ENCODE peak calls at places on chromosomes 4 and X, in seven cellular contexts. U, K, I, S, M, V and Y are unnamed samples.

GRCh38 chrX:146863566-146863965 is 49.0 kb upstream of the CXorf51A start:
- DNase-seq in U (no peak), K (no peak), I (no peak), S (no peak), M (no peak), V (no peak), Y (no peak)

GRCh38 chr4:41364871-41365270 is 108.1 kb downstream of the UCHL1 start:
- DNase-seq in U (no peak), K (no peak), I (no peak), S (no peak), M (no peak), V (no peak), Y (no peak)

GRCh38 chr4:172654482-172654881 is 514.1 kb upstream of the GALNT7 start:
- DNase-seq in U (no peak), K (no peak), I (no peak), S (no peak), M (no peak), V (no peak), Y (no peak)

GRCh38 chr4:168501407-168501806 is 4.6 kb downstream of the PALLD start:
- DNase-seq in U (no peak), K (no peak), I (no peak), S (no peak), M (no peak), V (no peak), Y (no peak)

GRCh38 chr4:122602277-122603142 is 18.4 kb downstream of the IL21 start:
- DNase-seq in U (no peak), K (no peak), I (no peak), S (peak; percentile 29), M (no peak), V (peak; percentile 24), Y (no peak)

GRCh38 chr4:100017627-100018310 is 67.7 kb upstream of the H2AZ1 start:
- DNase-seq in U (no peak), K (no peak), I (no peak), S (no peak), M (no peak), V (no peak), Y (no peak)

GRCh38 chrX:78133561-78133960 is 5.9 kb downstream of the TAF9B start:
- DNase-seq in U (no peak), K (no peak), I (no peak), S (no peak), M (no peak), V (no peak), Y (no peak)

GRCh38 chrX:1727531-1728027 is 112.7 kb downstream of the ASMT start:
- DNase-seq in U (no peak), K (no peak), I (peak; percentile 47), S (no peak), M (no peak), V (peak; percentile 94), Y (peak; percentile 98)

GRCh38 chrX:39726810-39727209 is 370.9 kb downstream of the BCOR start:
- DNase-seq in U (no peak), K (no peak), I (no peak), S (no peak), M (no peak), V (peak; percentile 42), Y (peak; percentile 88)

GRCh38 chr4:157806176-157806575 is 366.6 kb downstream of the GASK1B start:
- DNase-seq in U (no peak), K (no peak), I (no peak), S (no peak), M (no peak), V (no peak), Y (no peak)

GRCh38 chr4:95219109-95219508 is 329.7 kb downstream of the UNC5C start:
- DNase-seq in U (no peak), K (no peak), I (no peak), S (peak; percentile 81), M (no peak), V (no peak), Y (no peak)

GRCh38 chr4:3410401-3411135 is 31.2 kb upstream of the HGFAC start:
- DNase-seq in U (no peak), K (no peak), I (no peak), S (no peak), M (no peak), V (no peak), Y (no peak)

GRCh38 chrX:15579778-15580747 is 20.7 kb downstream of the ACE2 start:
- DNase-seq in U (no peak), K (no peak), I (no peak), S (no peak), M (no peak), V (peak; percentile 20), Y (no peak)

GRCh38 chr4:132642196-132642817 is 506.8 kb upstream of the PCDH10 start:
- DNase-seq in U (no peak), K (no peak), I (peak; percentile 41), S (peak; percentile 32), M (no peak), V (peak; percentile 65), Y (peak; percentile 64)

GRCh38 chrX:148268646-148269045 is 231.8 kb upstream of the AFF2 start:
- DNase-seq in U (no peak), K (no peak), I (no peak), S (no peak), M (no peak), V (no peak), Y (no peak)

GRCh38 chr4:78552398-78553396 is 1.1 kb downstream of the ANXA3 start:
- DNase-seq in U (no peak), K (no peak), I (no peak), S (no peak), M (no peak), V (peak; percentile 95), Y (peak; percentile 95)

GRCh38 chrX:1393871-1394615 is 2.1 kb upstream of the SLC25A6 start:
- DNase-seq in U (no peak), K (no peak), I (no peak), S (no peak), M (no peak), V (peak; percentile 6), Y (no peak)

GRCh38 chr4:185384877-185385465 is 10.8 kb downstream of the LRP2BP start:
- DNase-seq in U (no peak), K (no peak), I (no peak), S (no peak), M (no peak), V (peak; percentile 8), Y (no peak)

GRCh38 chr4:86909945-86910344 is 17.7 kb upstream of the C4orf36 start:
- DNase-seq in U (no peak), K (no peak), I (no peak), S (no peak), M (no peak), V (no peak), Y (no peak)

GRCh38 chrX:50606300-50606950 is 135.8 kb upstream of the DGKK start:
- DNase-seq in U (no peak), K (no peak), I (no peak), S (no peak), M (no peak), V (peak; percentile 36), Y (no peak)

GRCh38 chr4:138595731-138596465 is 353.7 kb upstream of the SLC7A11 start:
- DNase-seq in U (no peak), K (no peak), I (no peak), S (peak; percentile 66), M (no peak), V (no peak), Y (no peak)

GRCh38 chr4:55866290-55866907 is 13.0 kb downstream of the EXOC1 start:
- DNase-seq in U (no peak), K (no peak), I (no peak), S (peak; percentile 89), M (no peak), V (no peak), Y (no peak)

GRCh38 chr4:123709336-123709735 is 312.7 kb downstream of the SPRY1 start:
- DNase-seq in U (no peak), K (no peak), I (no peak), S (no peak), M (no peak), V (peak; percentile 10), Y (peak; percentile 80)

GRCh38 chrX:109974906-109975655 is 27.8 kb upstream of the TMEM164 start:
- DNase-seq in U (no peak), K (no peak), I (no peak), S (no peak), M (no peak), V (no peak), Y (no peak)

GRCh38 chr4:87430038-87430437 is 7.7 kb downstream of the NUDT9 start:
- DNase-seq in U (no peak), K (no peak), I (no peak), S (no peak), M (no peak), V (no peak), Y (no peak)

GRCh38 chr4:173666-174314 is 49.5 kb downstream of the ZNF718 start:
- DNase-seq in U (no peak), K (no peak), I (no peak), S (no peak), M (no peak), V (peak; percentile 25), Y (no peak)

GRCh38 chr4:81256059-81256635 is 41.1 kb upstream of the PRKG2 start:
- DNase-seq in U (no peak), K (no peak), I (no peak), S (no peak), M (no peak), V (no peak), Y (no peak)

GRCh38 chr4:173527103-173527876 is 2.7 kb downstream of the HAND2 start:
- DNase-seq in U (no peak), K (no peak), I (peak; percentile 46), S (no peak), M (no peak), V (peak; percentile 79), Y (peak; percentile 74)

GRCh38 chrX:154809939-154810665 is 4.8 kb upstream of the MPP1 start:
- DNase-seq in U (no peak), K (no peak), I (no peak), S (no peak), M (no peak), V (no peak), Y (no peak)

GRCh38 chr4:46676364-46676763 is 232.7 kb downstream of the COX7B2 start:
- DNase-seq in U (no peak), K (no peak), I (no peak), S (no peak), M (no peak), V (no peak), Y (no peak)

GRCh38 chr4:158209825-158210807 is at the start of gene TMEM144:
- DNase-seq in U (peak; percentile 1), K (peak; percentile 94), I (peak; percentile 80), S (peak; percentile 53), M (peak; percentile 38), V (peak; percentile 96), Y (peak; percentile 99)

GRCh38 chr4:7732263-7732662 is 207.4 kb downstream of the AFAP1 start:
- DNase-seq in U (no peak), K (no peak), I (no peak), S (no peak), M (no peak), V (no peak), Y (no peak)

GRCh38 chr4:107625503-107625902 is 94.5 kb downstream of the PAPSS1 start:
- DNase-seq in U (no peak), K (no peak), I (no peak), S (no peak), M (no peak), V (no peak), Y (no peak)

GRCh38 chr4:157127571-157127970 is 51.6 kb downstream of the GLRB start:
- DNase-seq in U (no peak), K (no peak), I (no peak), S (no peak), M (no peak), V (no peak), Y (no peak)

GRCh38 chr4:40923326-40924095 is 173.8 kb downstream of the NSUN7 start:
- DNase-seq in U (no peak), K (peak; percentile 35), I (no peak), S (no peak), M (no peak), V (no peak), Y (no peak)